ENCODE peak calls at places on chromosomes 4 and X, in seven cellular contexts. U is stimulated activated CD4-positive, alpha-beta T cell treated with anti-CD3 and anti-CD28 coated beads, Interleukin-2, amount 100 ng/mL, for 24 hours; H is left colon; R is activated CD4-positive, CD25-positive, alpha-beta regulatory T cell; Z is CD4-positive, alpha-beta memory T cell; G is GM20000; I is sigmoid colon. T is an unnamed sample.

GRCh38 chr4:169690787-169691186 is 67.0 kb downstream of the HPF1 start:
- DNase-seq in U (no peak), H (no peak), R (no peak), Z (no peak), G (no peak), I (no peak), T (no peak)

GRCh38 chr4:147011386-147011785 is 65.7 kb upstream of the TTC29 start:
- DNase-seq in U (no peak), H (no peak), R (no peak), Z (no peak), G (no peak), I (no peak), T (no peak)

GRCh38 chr4:18127030-18127429 is 105.5 kb upstream of the LCORL start:
- DNase-seq in U (no peak), H (no peak), R (no peak), Z (no peak), G (no peak), I (no peak), T (no peak)

GRCh38 chr4:57287687-57288604 is 177.8 kb upstream of the IGFBP7 start:
- DNase-seq in U (no peak), H (no peak), R (no peak), Z (no peak), G (no peak), I (no peak), T (no peak)

GRCh38 chr4:16183604-16184003 is 42.7 kb downstream of the TAPT1 start:
- DNase-seq in U (no peak), H (no peak), R (no peak), Z (no peak), G (no peak), I (no peak), T (no peak)

GRCh38 chr4:138267835-138268234 is 25.7 kb upstream of the SLC7A11 start:
- DNase-seq in U (no peak), H (no peak), R (no peak), Z (no peak), G (no peak), I (no peak), T (no peak)

GRCh38 chr4:121139533-121140222 is 24.4 kb downstream of the TNIP3 start:
- DNase-seq in U (no peak), H (no peak), R (no peak), Z (no peak), G (peak), I (no peak), T (no peak)

GRCh38 chr4:118865091-118865708 is 23.5 kb upstream of the SYNPO2 start:
- DNase-seq in U (no peak), H (no peak), R (no peak), Z (peak), G (peak), I (no peak), T (no peak)

GRCh38 chrX:3191821-3192220 is 150.6 kb downstream of the ARSF start:
- DNase-seq in U (no peak), H (no peak), R (no peak), Z (no peak), G (no peak), I (no peak), T (no peak)

GRCh38 chr4:41178372-41179085 is 35.8 kb downstream of the APBB2 start:
- DNase-seq in U (no peak), H (no peak), R (no peak), Z (no peak), G (no peak), I (no peak), T (no peak)

GRCh38 chr4:110418641-110419040 is 57.3 kb upstream of the ENPEP start:
- DNase-seq in U (no peak), H (no peak), R (no peak), Z (no peak), G (no peak), I (peak), T (no peak)

GRCh38 chr4:4327652-4328121 is 37.6 kb downstream of the ZBTB49 start:
- DNase-seq in U (no peak), H (no peak), R (no peak), Z (no peak), G (peak), I (peak), T (no peak)

GRCh38 chrX:12372111-12372510 is 233.8 kb downstream of the FRMPD4 start:
- DNase-seq in U (no peak), H (no peak), R (no peak), Z (no peak), G (no peak), I (no peak), T (no peak)

GRCh38 chr4:113316879-113317278 is 267.4 kb downstream of the ANK2 start:
- DNase-seq in U (no peak), H (no peak), R (no peak), Z (peak), G (peak), I (no peak), T (no peak)

GRCh38 chr4:6591781-6592180 is 16.8 kb downstream of the MAN2B2 start:
- DNase-seq in U (no peak), H (no peak), R (no peak), Z (no peak), G (no peak), I (no peak), T (no peak)

GRCh38 chr4:39626261-39626660 is 12.4 kb downstream of the SMIM14 start:
- DNase-seq in U (no peak), H (no peak), R (no peak), Z (no peak), G (peak), I (no peak), T (no peak)

GRCh38 chr4:136183513-136183912 is 1348.8 kb downstream of the PCDH18 start:
- DNase-seq in U (no peak), H (no peak), R (no peak), Z (no peak), G (no peak), I (no peak), T (no peak)

GRCh38 chr4:81472249-81473085 is 760 bp upstream of the RASGEF1B start:
- DNase-seq in U (no peak), H (no peak), R (no peak), Z (no peak), G (peak), I (peak), T (no peak)

GRCh38 chr4:76028242-76028859 is 5.1 kb upstream of the CXCL10 start:
- DNase-seq in U (no peak), H (no peak), R (no peak), Z (no peak), G (no peak), I (no peak), T (no peak)

GRCh38 chr4:148515248-148515647 is 73.0 kb upstream of the NR3C2 start:
- DNase-seq in U (no peak), H (no peak), R (no peak), Z (no peak), G (no peak), I (no peak), T (no peak)

GRCh38 chr4:78171482-78171881 is 114.4 kb downstream of the FRAS1 start:
- DNase-seq in U (no peak), H (no peak), R (no peak), Z (no peak), G (no peak), I (no peak), T (no peak)

GRCh38 chrX:111035991-111036390 is 60.0 kb upstream of the PAK3 start:
- DNase-seq in U (no peak), H (no peak), R (no peak), Z (no peak), G (no peak), I (no peak), T (no peak)

GRCh38 chrX:97322401-97322800 is 438.7 kb downstream of the RPA4 start:
- DNase-seq in U (no peak), H (no peak), R (no peak), Z (no peak), G (no peak), I (no peak), T (no peak)

T was measured in central memory CD8-positive, alpha-beta T cell.